ENCODE peak calls at places on chromosome X, in nine cellular contexts. V, L, T, U, A, B, G, F and W are unnamed samples.

GRCh38 chrX:144849141-144849540 is 398.2 kb upstream of the SPANXN1 start:
- DNase-seq in V (no peak), L (no peak), T (no peak), U (no peak), A (no peak), B (no peak), G (no peak), F (no peak), W (no peak)

GRCh38 chrX:120264315-120264714 is 13.7 kb downstream of the ZBTB33 start:
- DNase-seq in V (no peak), L (no peak), T (no peak), U (no peak), A (no peak), B (no peak), G (no peak), F (no peak), W (no peak)

GRCh38 chrX:19875051-19875432 is 12.4 kb downstream of the SH3KBP1 start:
- DNase-seq in V (no peak), L (no peak), T (no peak), U (no peak), A (peak; percentile 24), B (no peak), G (no peak), F (peak; percentile 43), W (no peak)

GRCh38 chrX:68462653-68463052 is 29.4 kb upstream of the OPHN1 start:
- DNase-seq in V (no peak), L (no peak), T (no peak), U (peak; percentile 38), A (peak; percentile 61), B (peak; percentile 64), G (peak; percentile 6), F (no peak), W (peak; percentile 18)

GRCh38 chrX:11757729-11758399 is at the start of gene MSL3:
- DNase-seq in V (peak; percentile 54), L (peak; percentile 34), T (no peak), U (peak; percentile 57), A (peak; percentile 47), B (peak; percentile 78), G (peak; percentile 33), F (peak; percentile 76), W (peak; percentile 63)

GRCh38 chrX:24371391-24371972 is 11.0 kb downstream of the SUPT20HL1 start:
- DNase-seq in V (peak; percentile 50), L (peak; percentile 70), T (no peak), U (peak; percentile 17), A (peak; percentile 78), B (peak; percentile 73), G (peak; percentile 28), F (no peak), W (peak; percentile 46)

GRCh38 chrX:63755892-63756291 is 29.1 kb downstream of the ARHGEF9 start:
- DNase-seq in V (no peak), L (no peak), T (no peak), U (no peak), A (no peak), B (no peak), G (no peak), F (no peak), W (no peak)

GRCh38 chrX:70554081-70554480 is 109.4 kb downstream of the DLG3 start:
- DNase-seq in V (no peak), L (no peak), T (no peak), U (no peak), A (peak; percentile 5), B (peak; percentile 58), G (no peak), F (no peak), W (no peak)

GRCh38 chrX:45266456-45266855 is 65.8 kb upstream of the DIPK2B start:
- DNase-seq in V (no peak), L (no peak), T (no peak), U (no peak), A (no peak), B (no peak), G (no peak), F (no peak), W (no peak)

GRCh38 chrX:2767631-2768455 is 16.0 kb downstream of the XG start:
- DNase-seq in V (peak; percentile 64), L (peak; percentile 39), T (no peak), U (peak; percentile 90), A (peak; percentile 87), B (peak; percentile 57), G (no peak), F (peak; percentile 65), W (peak; percentile 93)

GRCh38 chrX:47143894-47144625 is 442 bp downstream of the NDUFB11 start:
- DNase-seq in V (peak; percentile 30), L (peak; percentile 27), T (no peak), U (no peak), A (no peak), B (peak; percentile 44), G (peak; percentile 6), F (peak; percentile 51), W (no peak)

GRCh38 chrX:108516184-108516583 is 76.5 kb downstream of the COL4A5 start:
- DNase-seq in V (no peak), L (no peak), T (no peak), U (no peak), A (no peak), B (peak; percentile 78), G (no peak), F (no peak), W (no peak)

GRCh38 chrX:69503228-69503834 is 795 bp upstream of the NALF2 start:
- DNase-seq in V (no peak), L (no peak), T (no peak), U (no peak), A (no peak), B (peak; percentile 54), G (peak; percentile 28), F (no peak), W (no peak)

GRCh38 chrX:106802388-106803275 is at the start of gene TBC1D8B:
- DNase-seq in V (peak; percentile 79), L (peak; percentile 86), T (peak; percentile 69), U (peak; percentile 69), A (peak; percentile 96), B (peak; percentile 94), G (peak; percentile 84), F (peak; percentile 73), W (peak; percentile 87)

GRCh38 chrX:15947648-15948317 is 93.2 kb upstream of the AP1S2 start:
- DNase-seq in V (no peak), L (no peak), T (no peak), U (no peak), A (peak; percentile 91), B (peak; percentile 61), G (no peak), F (no peak), W (no peak)

GRCh38 chrX:106973433-106974149 is 26.4 kb downstream of the MORC4 start:
- DNase-seq in V (no peak), L (no peak), T (no peak), U (no peak), A (no peak), B (no peak), G (no peak), F (no peak), W (no peak)

GRCh38 chrX:48083212-48083611 is 11.8 kb upstream of the ZNF630 start:
- DNase-seq in V (peak; percentile 37), L (peak; percentile 47), T (no peak), U (peak; percentile 20), A (peak; percentile 58), B (peak; percentile 61), G (peak; percentile 17), F (no peak), W (peak; percentile 46)

GRCh38 chrX:22958250-22958649 is 41.5 kb upstream of the DDX53 start:
- DNase-seq in V (no peak), L (no peak), T (no peak), U (no peak), A (no peak), B (no peak), G (no peak), F (no peak), W (no peak)

GRCh38 chrX:30196322-30196721 is 19.0 kb upstream of the MAGEB2 start:
- DNase-seq in V (no peak), L (no peak), T (no peak), U (no peak), A (peak; percentile 66), B (peak; percentile 6), G (no peak), F (no peak), W (no peak)

GRCh38 chrX:13389501-13389900 is 69.6 kb upstream of the ATXN3L start:
- DNase-seq in V (no peak), L (no peak), T (no peak), U (no peak), A (peak; percentile 25), B (no peak), G (no peak), F (no peak), W (no peak)

GRCh38 chrX:124502599-124502998 is 156.2 kb downstream of the SH2D1A start:
- DNase-seq in V (no peak), L (no peak), T (no peak), U (no peak), A (no peak), B (no peak), G (no peak), F (no peak), W (no peak)

GRCh38 chrX:27336466-27337091 is 126.6 kb downstream of the PPP4R3C start:
- DNase-seq in V (peak; percentile 21), L (peak; percentile 33), T (no peak), U (peak; percentile 31), A (peak; percentile 30), B (peak; percentile 19), G (no peak), F (peak; percentile 34), W (peak; percentile 52)

DNA sequence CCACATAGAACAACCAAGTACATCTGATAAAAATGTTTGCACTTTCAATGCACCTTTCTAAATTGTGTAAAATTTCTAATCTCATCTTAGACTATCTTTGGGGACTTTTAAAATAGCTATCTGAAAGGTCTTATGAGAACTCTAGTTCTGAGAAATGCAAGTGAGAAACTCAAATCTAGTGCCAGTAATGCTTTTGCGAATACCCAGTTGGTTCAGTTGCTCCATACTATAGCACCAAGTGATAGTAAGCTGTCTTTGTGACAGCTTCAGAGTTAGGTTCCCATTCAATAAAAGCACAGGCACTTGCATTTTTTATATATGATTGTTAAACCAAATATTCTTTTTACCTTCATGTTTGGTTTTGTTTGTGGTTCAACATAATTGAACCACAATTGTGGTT is 4.5 kb upstream of the ITM2A start:
- DNase-seq in V (no peak), L (no peak), T (no peak), U (no peak), A (no peak), B (no peak), G (no peak), F (no peak), W (no peak)
- H3K27me3 ChIP-seq in V (no peaks in the 10 kb centered on the region), L (no peaks in the 10 kb centered on the region), T (no peaks in the 10 kb centered on the region), U (no peaks in the 10 kb centered on the region), A (no peaks in the 10 kb centered on the region), B (no peaks in the 10 kb centered on the region), G (no peaks in the 10 kb centered on the region), F (no peaks in the 10 kb centered on the region), W (no peaks in the 10 kb centered on the region)

GRCh38 chrX:130083107-130083490 is 27.2 kb downstream of the ELF4 start:
- DNase-seq in V (no peak), L (no peak), T (no peak), U (no peak), A (peak; percentile 56), B (no peak), G (no peak), F (no peak), W (no peak)
- H3K4me1 ChIP-seq in V (peaks cover 48% of the 10 kb centered on the region), L (no peaks in the 10 kb centered on the region), T (no peaks in the 10 kb centered on the region), U (peaks cover 55% of the 10 kb centered on the region), A (peaks cover 3% of the 10 kb centered on the region), B (no peaks in the 10 kb centered on the region), G (no peaks in the 10 kb centered on the region), F (peaks cover 49% of the 10 kb centered on the region), W (no peaks in the 10 kb centered on the region)

GRCh38 chrX:140391313-140391712 is 113.6 kb downstream of the SOX3 start:
- DNase-seq in V (no peak), L (no peak), T (no peak), U (no peak), A (no peak), B (no peak), G (no peak), F (no peak), W (no peak)
- H3K27me3 ChIP-seq in V (no peaks in the 10 kb centered on the region), L (no peaks in the 10 kb centered on the region), T (no peaks in the 10 kb centered on the region), U (no peaks in the 10 kb centered on the region), A (no peaks in the 10 kb centered on the region), B (no peaks in the 10 kb centered on the region), G (no peaks in the 10 kb centered on the region), F (no peaks in the 10 kb centered on the region), W (no peaks in the 10 kb centered on the region)

GRCh38 chrX:151973262-151973661 is 1.2 kb downstream of the GABRE start:
- DNase-seq in V (no peak), L (no peak), T (no peak), U (no peak), A (peak; percentile 29), B (no peak), G (no peak), F (no peak), W (no peak)
- H3K4me1 ChIP-seq in V (no peaks in the 10 kb centered on the region), L (no peaks in the 10 kb centered on the region), T (peaks cover 29% of the 10 kb centered on the region), U (peaks cover 9% of the 10 kb centered on the region), A (no peaks in the 10 kb centered on the region), B (no peaks in the 10 kb centered on the region), G (no peaks in the 10 kb centered on the region), F (no peaks in the 10 kb centered on the region), W (peaks cover 3% of the 10 kb centered on the region)